ENCODE peak calls at places on chromosomes 11 and 22, in ten cellular contexts. U is activated T-cell treated with anti-CD3 and anti-CD28 coated beads, Interleukin-2, amount 50 U/mL, for 48 hours; E is AG04450; J is amygdala; G is SK-N-SH; D is endothelial cell; L is HT1080; Q is hippocampal formation; H is glutamatergic neuron; K is amniotic stem cell. I is an unnamed sample.

GRCh38 chr22:27245056-27245455 is 556.5 kb downstream of the MN1 start:
- DNase-seq in U (no peak), E (no peak), J (no peak), G (no peak), D (no peak), L (no peak), Q (no peak), H (no peak), K (no peak), I (peak; percentile 60)

GRCh38 chr11:7046474-7046873 is 26.2 kb downstream of the NLRP14 start:
- DNase-seq in U (no peak), E (peak; percentile 37), J (no peak), G (no peak), D (no peak), L (no peak), Q (no peak), H (no peak), K (no peak), I (no peak)

GRCh38 chr11:95371147-95371546 is 140.1 kb upstream of the SESN3 start:
- DNase-seq in U (no peak), E (no peak), J (no peak), G (no peak), D (no peak), L (no peak), Q (no peak), H (no peak), K (no peak), I (no peak)

GRCh38 chr22:38867496-38868285 is 4.3 kb downstream of the CBX6 start:
- DNase-seq in U (peak; percentile 17), E (no peak), J (no peak), G (no peak), D (no peak), L (no peak), Q (no peak), H (no peak), K (no peak), I (no peak)

GRCh38 chr22:46180370-46181137 is 30.2 kb downstream of the PPARA start:
- DNase-seq in U (no peak), E (no peak), J (no peak), G (no peak), D (no peak), L (no peak), Q (no peak), H (no peak), K (no peak), I (no peak)

GRCh38 chr11:60947666-60948065 is 4.3 kb downstream of the SLC15A3 start:
- DNase-seq in U (no peak), E (no peak), J (peak; percentile 28), G (no peak), D (no peak), L (no peak), Q (no peak), H (no peak), K (no peak), I (peak; percentile 57)

GRCh38 chr11:83361831-83362230 is 75.7 kb upstream of the CCDC90B start:
- DNase-seq in U (no peak), E (no peak), J (no peak), G (no peak), D (no peak), L (no peak), Q (no peak), H (no peak), K (no peak), I (no peak)

GRCh38 chr11:60818057-60818456 is 23.9 kb upstream of the CCDC86 start:
- DNase-seq in U (no peak), E (no peak), J (no peak), G (no peak), D (no peak), L (no peak), Q (no peak), H (no peak), K (no peak), I (no peak)

GRCh38 chr11:69883292-69884255 is 64.4 kb upstream of the FGF3 start:
- DNase-seq in U (no peak), E (no peak), J (no peak), G (no peak), D (no peak), L (no peak), Q (no peak), H (peak; percentile 10), K (no peak), I (no peak)

GRCh38 chr22:32396746-32397145 is 15.3 kb downstream of the RTCB start:
- DNase-seq in U (no peak), E (no peak), J (no peak), G (no peak), D (no peak), L (no peak), Q (no peak), H (no peak), K (no peak), I (no peak)

GRCh38 chr11:29200776-29201574 is 815.9 kb downstream of the KCNA4 start:
- DNase-seq in U (no peak), E (no peak), J (no peak), G (no peak), D (no peak), L (no peak), Q (no peak), H (no peak), K (no peak), I (no peak)

GRCh38 chr11:112255075-112255739 is 5.5 kb downstream of the PLET1 start:
- DNase-seq in U (no peak), E (no peak), J (no peak), G (no peak), D (no peak), L (peak; percentile 84), Q (no peak), H (peak; percentile 31), K (peak; percentile 45), I (peak; percentile 43)

GRCh38 chr11:78886616-78887015 is 312.0 kb upstream of the NARS2 start:
- DNase-seq in U (no peak), E (peak; percentile 8), J (no peak), G (no peak), D (no peak), L (no peak), Q (no peak), H (no peak), K (no peak), I (no peak)

GRCh38 chr11:96112192-96113099 is 188.5 kb upstream of the MTMR2 start:
- DNase-seq in U (no peak), E (no peak), J (no peak), G (no peak), D (no peak), L (no peak), Q (no peak), H (no peak), K (no peak), I (peak; percentile 18)

I was measured in retina.